ENCODE peak calls at places on chromosomes 12 and 14, in ten cellular contexts. F is D341Med; H is activated CD4-positive, alpha-beta T cell treated with anti-CD3 and anti-CD28 coated beads, Interleukin-2, amount 10 ng/mL, durations not matched to agents 7 days and 5 days; D is MG63; A is psoas muscle; L is uterus; C is activated CD8-positive, alpha-beta T cell treated with anti-CD3 and anti-CD28 coated beads, Interleukin-2, amount 10 ng/mL, durations not matched to agents 7 days and 5 days; T is fibroblast of lung; N is astrocyte of the spinal cord; U is gastrocnemius medialis. R is an unnamed sample.

GRCh38 chr12:101935769-101936741 is 58.7 kb downstream of the DRAM1 start:
- DNase-seq in F (no peak), H (peak), D (peak), A (peak), L (peak), C (no peak), T (peak), N (peak), U (peak), R (no peak)

GRCh38 chr12:70178038-70178437 is 65.2 kb upstream of the CNOT2 start:
- DNase-seq in F (no peak), H (no peak), D (no peak), A (no peak), L (no peak), C (no peak), T (peak), N (no peak), U (no peak), R (no peak)

GRCh38 chr12:106941481-106942156 is 14.1 kb upstream of the TMEM263 start:
- DNase-seq in F (no peak), H (no peak), D (no peak), A (no peak), L (no peak), C (no peak), T (no peak), N (no peak), U (no peak), R (no peak)

GRCh38 chr14:58296731-58297130 is 1.6 kb upstream of the ARID4A start:
- DNase-seq in F (no peak), H (no peak), D (no peak), A (no peak), L (no peak), C (no peak), T (no peak), N (no peak), U (no peak), R (no peak)

GRCh38 chr12:96236221-96236822 is 42.1 kb downstream of the ELK3 start:
- DNase-seq in F (no peak), H (peak), D (peak), A (peak), L (peak), C (no peak), T (peak), N (peak), U (no peak), R (no peak)

GRCh38 chr12:125518074-125518473 is 452.8 kb downstream of the AACS start:
- DNase-seq in F (no peak), H (no peak), D (peak), A (no peak), L (no peak), C (no peak), T (no peak), N (peak), U (no peak), R (no peak)

GRCh38 chr14:74683406-74683805 is 29.5 kb downstream of the AREL1 start:
- DNase-seq in F (no peak), H (no peak), D (no peak), A (no peak), L (no peak), C (no peak), T (no peak), N (no peak), U (no peak), R (no peak)

GRCh38 chr14:93994919-93995682 is 2.0 kb upstream of the CCDC197 start:
- DNase-seq in F (no peak), H (no peak), D (peak), A (peak), L (peak), C (peak), T (peak), N (peak), U (peak), R (peak)

GRCh38 chr14:70009961-70010360 is 130.7 kb downstream of the SMOC1 start:
- DNase-seq in F (no peak), H (no peak), D (no peak), A (no peak), L (no peak), C (no peak), T (no peak), N (no peak), U (no peak), R (no peak)

GRCh38 chr12:22672951-22673350 is 48.0 kb downstream of the ETNK1 start:
- DNase-seq in F (no peak), H (no peak), D (peak), A (no peak), L (no peak), C (no peak), T (peak), N (peak), U (no peak), R (no peak)

GRCh38 chr14:103594265-103594664 is 31.5 kb downstream of the COA8 start:
- DNase-seq in F (no peak), H (no peak), D (peak), A (no peak), L (peak), C (no peak), T (peak), N (peak), U (no peak), R (peak)

GRCh38 chr12:113610698-113611097 is 139.0 kb upstream of the LHX5 start:
- DNase-seq in F (no peak), H (no peak), D (no peak), A (no peak), L (no peak), C (no peak), T (no peak), N (no peak), U (no peak), R (no peak)

GRCh38 chr12:130715996-130716917 is at the start of gene RIMBP2:
- DNase-seq in F (no peak), H (no peak), D (peak), A (no peak), L (peak), C (no peak), T (peak), N (no peak), U (no peak), R (no peak)

GRCh38 chr14:102949062-102949800 is 26.8 kb downstream of the AMN start:
- DNase-seq in F (no peak), H (peak), D (no peak), A (peak), L (no peak), C (peak), T (no peak), N (no peak), U (peak), R (no peak)

GRCh38 chr14:59333668-59334067 is 131.5 kb downstream of the GPR135 start:
- DNase-seq in F (no peak), H (no peak), D (no peak), A (no peak), L (no peak), C (no peak), T (peak), N (peak), U (peak), R (no peak)

GRCh38 chr14:81450100-81450531 is 50.0 kb upstream of the STON2 start:
- DNase-seq in F (no peak), H (no peak), D (no peak), A (peak), L (peak), C (no peak), T (peak), N (peak), U (peak), R (no peak)

GRCh38 chr12:119036878-119037493 is 55.6 kb downstream of the SRRM4 start:
- DNase-seq in F (peak), H (peak), D (no peak), A (no peak), L (no peak), C (peak), T (no peak), N (no peak), U (no peak), R (no peak)

GRCh38 chr14:105537580-105538474 is 11.4 kb downstream of the TMEM121 start:
- DNase-seq in F (peak), H (peak), D (peak), A (peak), L (peak), C (peak), T (no peak), N (no peak), U (no peak), R (no peak)

GRCh38 chr14:64762044-64763034 is 58.1 kb downstream of the PLEKHG3 start:
- DNase-seq in F (peak), H (peak), D (peak), A (peak), L (peak), C (no peak), T (peak), N (peak), U (peak), R (peak)

GRCh38 chr12:110699591-110700445 is 10.9 kb upstream of the HVCN1 start:
- DNase-seq in F (no peak), H (no peak), D (no peak), A (no peak), L (no peak), C (no peak), T (no peak), N (no peak), U (no peak), R (no peak)

GRCh38 chr14:46661728-46662127 is 10.1 kb upstream of the RPL10L start:
- DNase-seq in F (no peak), H (no peak), D (no peak), A (no peak), L (no peak), C (no peak), T (no peak), N (no peak), U (no peak), R (no peak)

GRCh38 chr12:90250766-90251165 is 542.1 kb upstream of the ATP2B1 start:
- DNase-seq in F (no peak), H (no peak), D (peak), A (peak), L (no peak), C (no peak), T (peak), N (peak), U (peak), R (no peak)

GRCh38 chr12:111406474-111407370 is 999 bp downstream of the SH2B3 start:
- DNase-seq in F (no peak), H (peak), D (no peak), A (peak), L (no peak), C (peak), T (no peak), N (no peak), U (no peak), R (peak)

GRCh38 chr14:65226824-65227604 is 124.7 kb upstream of the MAX start:
- DNase-seq in F (no peak), H (no peak), D (no peak), A (no peak), L (no peak), C (no peak), T (peak), N (no peak), U (no peak), R (peak)